ENCODE peak calls at places on chromosomes 6 and 20, in eight cellular contexts. V is activated T-cell treated with anti-CD3 and anti-CD28 coated beads for 1 hour, Y is cardiac septum, D is thoracic aorta, B is astrocyte, J is Caki2, M is brain microvascular endothelial cell, S is HEK293T. N is an unnamed sample.

GRCh38 chr6:36360241-36361054 is 23.8 kb upstream of the BNIP5 start:
- DNase-seq in M (peak; percentile 79), S (peak; percentile 87), J (peak; percentile 58), B (peak; percentile 56), D (peak; percentile 71), Y (peak; percentile 90), V (peak; percentile 58), N (peak; percentile 78)

GRCh38 chr20:62734881-62735280 is 26.2 kb downstream of the NTSR1 start:
- DNase-seq in V (no peak), D (no peak), M (no peak), Y (peak; percentile 70), J (no peak), B (no peak), S (no peak), N (peak; percentile 53)

GRCh38 chr20:43767686-43768474 is 41.1 kb upstream of the GTSF1L start:
- DNase-seq in B (peak; percentile 43), J (no peak), D (no peak), S (no peak), Y (no peak), M (no peak), V (no peak), N (no peak)

GRCh38 chr6:167826230-167827061 is at the start of gene AFDN:
- DNase-seq in S (peak; percentile 87), J (peak; percentile 19), B (no peak), V (peak; percentile 49), D (no peak), Y (peak; percentile 84), M (no peak), N (peak; percentile 74)

GRCh38 chr20:542777-543368 is 717 bp downstream of the CSNK2A1 start:
- DNase-seq in S (peak; percentile 31), M (no peak), Y (no peak), D (no peak), B (no peak), J (no peak), V (peak; percentile 2), N (peak; percentile 76)

GRCh38 chr20:37218431-37218830 is 39.1 kb upstream of the MROH8 start:
- DNase-seq in D (no peak), Y (no peak), S (no peak), M (no peak), V (no peak), B (no peak), J (no peak), N (no peak)

GRCh38 chr6:148869589-148869988 is 122.8 kb downstream of the UST start:
- DNase-seq in Y (no peak), M (peak; percentile 81), S (no peak), V (no peak), D (no peak), J (no peak), B (peak; percentile 96), N (no peak)

GRCh38 chr6:15551798-15552197 is 111.0 kb downstream of the DTNBP1 start:
- DNase-seq in D (no peak), J (no peak), S (peak; percentile 24), Y (no peak), M (no peak), V (no peak), B (peak; percentile 53), N (no peak)

GRCh38 chr6:22231050-22231449 is 65.8 kb downstream of the PRL start:
- DNase-seq in V (no peak), M (no peak), J (no peak), S (no peak), D (no peak), B (no peak), Y (no peak), N (no peak)

GRCh38 chr20:25623736-25624499 is at the start of gene NANP:
- DNase-seq in S (peak; percentile 97), D (peak; percentile 94), Y (peak; percentile 96), M (peak; percentile 99), V (peak; percentile 66), J (peak; percentile 99), B (peak; percentile 94), N (peak; percentile 94)

GRCh38 chr20:14062786-14063185 is 67.5 kb downstream of the MACROD2 start:
- DNase-seq in J (no peak), M (peak; percentile 41), B (peak; percentile 15), S (no peak), D (no peak), Y (no peak), V (no peak), N (no peak)

GRCh38 chr6:128641701-128642100 is 121.3 kb upstream of the PTPRK start:
- DNase-seq in B (no peak), D (no peak), M (no peak), V (no peak), Y (no peak), J (no peak), S (no peak), N (no peak)

GRCh38 chr20:52923123-52923543 is 49.0 kb upstream of the TSHZ2 start:
- DNase-seq in Y (no peak), D (no peak), M (peak; percentile 6), B (peak; percentile 100), V (no peak), S (no peak), J (peak; percentile 93), N (no peak)

GRCh38 chr6:98576811-98577210 is 257.6 kb upstream of the POU3F2 start:
- DNase-seq in M (no peak), S (no peak), B (peak; percentile 82), D (no peak), Y (no peak), J (no peak), V (no peak), N (no peak)

GRCh38 chr6:137094411-137095008 is 49.7 kb upstream of the IL20RA start:
- DNase-seq in J (peak; percentile 68), B (peak; percentile 41), S (peak; percentile 64), V (peak; percentile 16), M (peak; percentile 74), Y (no peak), D (peak; percentile 5), N (no peak)

GRCh38 chr6:42696526-42697267 is 25.7 kb downstream of the PRPH2 start:
- DNase-seq in M (peak; percentile 34), V (no peak), S (no peak), J (no peak), Y (no peak), D (no peak), B (peak; percentile 72), N (no peak)

GRCh38 chr20:43544501-43544900 is 14.3 kb upstream of the SGK2 start:
- DNase-seq in J (no peak), V (no peak), Y (peak; percentile 38), S (no peak), M (no peak), D (no peak), B (no peak), N (no peak)

GRCh38 chr6:139973602-139974373 is 599.3 kb upstream of the CITED2 start:
- DNase-seq in B (peak; percentile 97), J (peak; percentile 73), V (no peak), M (peak; percentile 77), Y (no peak), S (no peak), D (no peak), N (no peak)

GRCh38 chr6:112701201-112701600 is 354.1 kb downstream of the RFPL4B start:
- DNase-seq in M (peak; percentile 30), J (no peak), B (peak; percentile 52), D (no peak), S (peak; percentile 34), Y (no peak), V (no peak), N (no peak)

GRCh38 chr6:57243954-57244353 is 21.8 kb upstream of the RAB23 start:
- DNase-seq in Y (no peak), S (no peak), V (no peak), B (no peak), M (no peak), D (no peak), J (no peak), N (no peak)

GRCh38 chr6:36662827-36663256 is 15.7 kb upstream of the CDKN1A start:
- DNase-seq in M (no peak), V (no peak), D (no peak), B (no peak), J (no peak), Y (no peak), S (no peak), N (peak; percentile 84)

N was measured in pancreas.